ENCODE peak calls at places on chromosomes 2 and 18, in five cellular contexts. T is GM12878, X is K562, N is H1, Y is HepG2. U is an unnamed sample.
A peak's percentile ranks its signal among the peaks of the same experiment; 100 is the strongest.

GRCh38 chr2:38095996-38096861 is 20.3 kb upstream of the CYP1B1 start:
- DNase-seq in T (no peak), X (no peak), N (no peak), Y (no peak), U (no peak)

GRCh38 chr2:200203381-200203827 is 103.1 kb upstream of the SPATS2L start:
- DNase-seq in T (no peak), X (no peak), N (no peak), Y (no peak), U (no peak)

GRCh38 chr2:235378261-235378660 is 115.6 kb upstream of the AGAP1 start:
- DNase-seq in T (no peak), X (no peak), N (no peak), Y (no peak), U (no peak)

GRCh38 chr2:188786368-188786781 is 187.8 kb upstream of the COL3A1 start:
- DNase-seq in T (no peak), X (no peak), N (no peak), Y (no peak), U (peak; percentile 12)

GRCh38 chr2:218030409-218031195 is 27.8 kb upstream of the TNS1 start:
- DNase-seq in T (no peak), X (no peak), N (peak; percentile 37), Y (no peak), U (no peak)

GRCh38 chr2:216260629-216261028 is 111.7 kb downstream of the MARCHF4 start:
- DNase-seq in T (no peak), X (no peak), N (no peak), Y (no peak), U (no peak)

GRCh38 chr18:46224181-46224775 is 120.1 kb downstream of the HAUS1 start:
- DNase-seq in T (no peak), X (no peak), N (no peak), Y (no peak), U (no peak)

GRCh38 chr18:51070545-51070944 is 40.5 kb downstream of the SMAD4 start:
- DNase-seq in T (no peak), X (no peak), N (no peak), Y (no peak), U (no peak)

GRCh38 chr2:215773728-215774127 is 239.6 kb downstream of the MREG start:
- DNase-seq in T (no peak), X (no peak), N (no peak), Y (peak; percentile 41), U (no peak)

GRCh38 chr2:70983506-70984227 is 5.2 kb downstream of the ANKRD53 start:
- DNase-seq in T (no peak), X (no peak), N (no peak), Y (no peak), U (no peak)

GRCh38 chr2:19901201-19901457 is 654 bp downstream of the TTC32 start:
- DNase-seq in T (no peak), X (no peak), N (no peak), Y (no peak), U (no peak)

GRCh38 chr2:42753188-42753813 is 10.6 kb downstream of the OXER1 start:
- DNase-seq in T (no peak), X (peak; percentile 4), N (no peak), Y (no peak), U (no peak)

GRCh38 chr2:119674711-119675500 is 4.1 kb upstream of the TMEM177 start:
- DNase-seq in T (no peak), X (no peak), N (no peak), Y (no peak), U (no peak)

GRCh38 chr2:69615078-69615630 is 28.4 kb downstream of the AAK1 start:
- DNase-seq in T (no peak), X (no peak), N (no peak), Y (peak; percentile 10), U (no peak)

GRCh38 chr2:69608109-69608508 is 35.4 kb downstream of the AAK1 start:
- DNase-seq in T (no peak), X (no peak), N (no peak), Y (no peak), U (no peak)

GRCh38 chr2:69612707-69613106 is 30.8 kb downstream of the AAK1 start:
- DNase-seq in T (no peak), X (no peak), N (no peak), Y (no peak), U (no peak)

GRCh38 chr2:69615969-69616368 is 27.6 kb downstream of the AAK1 start:
- DNase-seq in T (no peak), X (no peak), N (no peak), Y (no peak), U (no peak)

DNA sequence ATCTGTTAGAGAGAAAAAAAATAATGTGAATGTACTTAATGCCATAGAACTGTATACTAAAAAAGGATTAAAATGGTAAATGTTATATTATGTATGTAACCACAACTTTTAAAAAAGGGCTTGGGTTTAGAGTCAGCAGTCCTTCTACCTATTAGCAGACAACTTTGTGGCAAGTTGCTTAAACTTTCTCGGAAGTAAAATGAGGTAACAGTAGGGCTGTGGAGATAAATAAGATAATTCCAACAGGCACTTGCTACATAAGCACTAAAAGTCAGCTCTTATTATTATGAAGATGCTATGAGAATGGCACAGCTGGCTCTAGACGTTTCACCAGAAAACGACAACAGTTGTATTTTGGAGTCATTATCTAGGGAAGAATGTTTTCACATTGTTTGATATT is 31.3 kb downstream of the AAK1 start:
- DNase-seq in T (no peak), X (no peak), N (no peak), Y (no peak), U (no peak)
- TF ChIP-seq POLR2A in T (no peak), X (no peak), N (no peak), Y (no peak), U (no peak)

GRCh38 chr2:48448274-48449061 is 81.5 kb upstream of the STON1 start:
- DNase-seq in T (peak; percentile 53), X (no peak), N (no peak), Y (peak; percentile 85), U (no peak)

GRCh38 chr2:48450256-48450655 is 79.7 kb upstream of the STON1 start:
- DNase-seq in T (no peak), X (no peak), N (no peak), Y (no peak), U (no peak)

GRCh38 chr2:48450936-48451602 is 78.9 kb upstream of the STON1 start:
- DNase-seq in T (no peak), X (no peak), N (no peak), Y (no peak), U (no peak)

GRCh38 chr2:48454504-48454903 is 75.5 kb upstream of the STON1 start:
- DNase-seq in T (no peak), X (no peak), N (no peak), Y (no peak), U (no peak)

DNA sequence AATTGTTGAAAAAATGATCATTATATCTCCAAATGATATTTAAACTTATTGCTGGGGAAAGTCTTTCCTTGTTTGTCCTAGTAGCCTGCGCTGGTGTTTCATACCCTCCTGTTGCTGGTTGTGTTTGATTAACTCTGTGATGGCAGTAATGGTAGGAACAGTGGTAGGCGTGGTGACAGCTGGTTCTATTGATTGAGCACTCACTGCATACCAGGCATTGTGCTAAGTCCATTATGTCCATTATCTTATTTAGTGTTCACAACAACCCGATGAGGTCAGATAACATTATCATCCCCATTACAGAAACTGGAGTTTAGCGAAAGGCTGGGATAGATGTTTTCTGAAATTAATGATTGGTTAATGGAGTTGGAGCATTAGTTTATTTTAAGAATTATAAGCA is 77.8 kb upstream of the STON1 start:
- DNase-seq in T (no peak), X (no peak), N (no peak), Y (no peak), U (no peak)
- TF ChIP-seq ATF3 in T (no peak), X (no peak), N (no peak), Y (no peak), U (no peak)

DNA sequence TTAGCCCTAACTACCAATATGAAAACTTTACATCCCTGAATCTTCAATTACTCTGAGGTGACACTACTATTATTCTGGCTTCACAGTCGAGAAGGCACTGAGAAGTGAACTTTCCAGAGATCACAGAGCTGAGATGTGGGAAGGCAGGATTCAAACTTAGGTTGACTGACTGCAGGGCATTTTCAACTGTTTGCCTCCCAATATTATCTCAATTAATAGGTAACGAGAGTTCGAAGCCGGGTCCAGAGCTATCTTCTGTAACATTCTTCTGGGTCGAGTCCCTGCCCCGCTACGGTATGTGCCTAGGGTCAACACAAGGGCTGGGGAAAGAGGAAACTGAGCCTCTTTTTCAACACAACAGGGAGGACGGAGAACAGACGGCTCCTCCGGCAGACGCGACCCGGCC is 755 bp downstream of the CHMP3 start:
- DNase-seq in T (no peak), X (no peak), N (no peak), Y (no peak), U (no peak)
- TF ChIP-seq POLR2A in T (no peak), X (no peak), N (no peak), Y (no peak), U (no peak)

GRCh38 chr2:195468771-195469170 is 188.3 kb upstream of the SLC39A10 start:
- DNase-seq in T (no peak), X (no peak), N (no peak), Y (no peak), U (no peak)
- TF ChIP-seq ATF3 in T (no peak), X (no peak), N (no peak), Y (no peak), U (no peak)

GRCh38 chr2:6915399-6915798 is 1.8 kb upstream of the RNF144A start:
- DNase-seq in T (no peak), X (no peak), N (no peak), Y (peak; percentile 75), U (no peak)
- TF ChIP-seq POLR2A in T (no peak), X (no peak), N (no peak), Y (no peak), U (no peak)

GRCh38 chr2:9191044-9191481 is 15.5 kb upstream of the ASAP2 start:
- DNase-seq in T (no peak), X (no peak), N (no peak), Y (peak; percentile 82), U (no peak)
- TF ChIP-seq ATF3 in T (no peak), X (no peak), N (no peak), Y (no peak), U (no peak)

DNA sequence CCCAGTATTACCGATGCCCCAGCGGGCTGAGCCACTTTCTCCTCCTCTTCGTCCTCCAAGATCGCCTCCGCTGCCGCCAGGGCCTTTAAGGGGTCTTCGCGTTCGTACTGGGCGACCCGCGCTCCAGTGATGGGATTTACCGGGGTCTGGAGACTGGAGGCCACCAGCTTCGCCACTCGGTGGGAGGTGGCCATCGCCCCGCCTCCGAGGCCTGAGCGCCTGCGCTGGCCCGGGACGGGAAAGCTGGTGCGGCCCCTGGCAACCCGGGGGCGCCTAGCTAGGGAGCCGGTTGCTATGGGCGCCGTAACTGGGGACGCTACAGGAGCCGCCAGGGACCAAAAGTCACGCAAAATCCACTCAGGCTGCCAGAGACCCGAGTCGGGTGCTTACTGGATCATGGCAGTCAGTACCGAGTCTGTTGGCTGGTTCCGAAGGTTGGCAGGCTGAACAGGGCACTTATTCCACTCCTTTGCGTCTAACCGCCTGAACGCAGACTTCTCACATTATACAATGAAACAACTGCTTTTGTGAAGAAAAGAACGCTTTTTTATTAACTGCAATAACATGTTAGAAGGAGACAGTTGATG is at the start of gene FAM161A:
- DNase-seq in T (peak; percentile 44), X (peak; percentile 78), N (peak; percentile 95), Y (peak; percentile 84), U (peak; percentile 54)
- TF ChIP-seq POLR2A in T (peak; percentile 69), X (no peak), N (peak; percentile 46), Y (no peak), U (no peak)

U was measured in HCT116.